ENCODE peak calls at places on chromosomes 12 and 14, in eight cellular contexts. One of them, this sample, is unnamed.

GRCh38 chr14:101564444-101564776 is 3.1 kb downstream of the DIO3 start:
- DNase-seq in esophagus squamous epithelium: no peak
- DNase-seq in foreskin fibroblast: no peak
- DNase-seq in AG09309: no peak
- DNase-seq in OCI-LY7: no peak
- DNase-seq in body of pancreas: no peak
- DNase-seq in prostate gland: no peak
- DNase-seq in bronchial epithelial cell: no peak
- DNase-seq in this sample: no peak

GRCh38 chr14:59754256-59754655 is 116.3 kb downstream of the RTN1 start:
- DNase-seq in bronchial epithelial cell: peak
- DNase-seq in AG09309: no peak
- DNase-seq in esophagus squamous epithelium: no peak
- DNase-seq in body of pancreas: no peak
- DNase-seq in foreskin fibroblast: peak
- DNase-seq in OCI-LY7: no peak
- DNase-seq in prostate gland: no peak
- DNase-seq in this sample: no peak

GRCh38 chr14:69008411-69008810 is 29.3 kb upstream of the ACTN1 start:
- DNase-seq in foreskin fibroblast: peak
- DNase-seq in esophagus squamous epithelium: no peak
- DNase-seq in body of pancreas: no peak
- DNase-seq in AG09309: no peak
- DNase-seq in bronchial epithelial cell: no peak
- DNase-seq in prostate gland: no peak
- DNase-seq in OCI-LY7: no peak
- DNase-seq in this sample: no peak

GRCh38 chr12:103820881-103821489 is 20.0 kb downstream of the NT5DC3 start:
- DNase-seq in OCI-LY7: no peak
- DNase-seq in prostate gland: no peak
- DNase-seq in AG09309: no peak
- DNase-seq in body of pancreas: no peak
- DNase-seq in esophagus squamous epithelium: no peak
- DNase-seq in foreskin fibroblast: no peak
- DNase-seq in bronchial epithelial cell: no peak
- DNase-seq in this sample: no peak

GRCh38 chr14:99982449-99983250 is 82.6 kb upstream of the EVL start:
- DNase-seq in esophagus squamous epithelium: no peak
- DNase-seq in body of pancreas: peak
- DNase-seq in foreskin fibroblast: peak
- DNase-seq in bronchial epithelial cell: peak
- DNase-seq in prostate gland: peak
- DNase-seq in OCI-LY7: peak
- DNase-seq in AG09309: no peak
- DNase-seq in this sample: peak

GRCh38 chr12:63045020-63045860 is 105.8 kb downstream of the AVPR1A start:
- DNase-seq in AG09309: peak
- DNase-seq in OCI-LY7: no peak
- DNase-seq in body of pancreas: no peak
- DNase-seq in foreskin fibroblast: peak
- DNase-seq in esophagus squamous epithelium: no peak
- DNase-seq in bronchial epithelial cell: peak
- DNase-seq in prostate gland: no peak
- DNase-seq in this sample: peak

GRCh38 chr14:90969493-90970166 is 90.8 kb downstream of the RPS6KA5 start:
- DNase-seq in OCI-LY7: no peak
- DNase-seq in esophagus squamous epithelium: no peak
- DNase-seq in foreskin fibroblast: no peak
- DNase-seq in body of pancreas: no peak
- DNase-seq in prostate gland: no peak
- DNase-seq in AG09309: no peak
- DNase-seq in bronchial epithelial cell: no peak
- DNase-seq in this sample: no peak

GRCh38 chr12:103505371-103506236 is 9.8 kb upstream of the C12orf42 start:
- DNase-seq in esophagus squamous epithelium: no peak
- DNase-seq in bronchial epithelial cell: peak
- DNase-seq in prostate gland: no peak
- DNase-seq in body of pancreas: no peak
- DNase-seq in foreskin fibroblast: no peak
- DNase-seq in AG09309: no peak
- DNase-seq in OCI-LY7: no peak
- DNase-seq in this sample: peak

GRCh38 chr14:70907996-70908917 is 998 bp downstream of the PCNX1 start:
- DNase-seq in OCI-LY7: peak
- DNase-seq in body of pancreas: peak
- DNase-seq in esophagus squamous epithelium: no peak
- DNase-seq in foreskin fibroblast: peak
- DNase-seq in AG09309: no peak
- DNase-seq in prostate gland: peak
- DNase-seq in bronchial epithelial cell: peak
- DNase-seq in this sample: peak

GRCh38 chr12:55955800-55956508 is 9.9 kb downstream of the PMEL start:
- DNase-seq in esophagus squamous epithelium: no peak
- DNase-seq in AG09309: no peak
- DNase-seq in bronchial epithelial cell: peak
- DNase-seq in prostate gland: peak
- DNase-seq in foreskin fibroblast: peak
- DNase-seq in body of pancreas: no peak
- DNase-seq in OCI-LY7: peak
- DNase-seq in this sample: peak

GRCh38 chr12:48956279-48957140 is 777 bp downstream of the ARF3 start:
- DNase-seq in AG09309: peak
- DNase-seq in esophagus squamous epithelium: no peak
- DNase-seq in bronchial epithelial cell: peak
- DNase-seq in OCI-LY7: peak
- DNase-seq in prostate gland: peak
- DNase-seq in foreskin fibroblast: peak
- DNase-seq in body of pancreas: peak
- DNase-seq in this sample: peak

GRCh38 chr14:104512061-104512460 is 67.5 kb upstream of the C14orf180 start:
- DNase-seq in OCI-LY7: no peak
- DNase-seq in prostate gland: no peak
- DNase-seq in body of pancreas: no peak
- DNase-seq in bronchial epithelial cell: no peak
- DNase-seq in esophagus squamous epithelium: no peak
- DNase-seq in foreskin fibroblast: no peak
- DNase-seq in AG09309: no peak
- DNase-seq in this sample: no peak

GRCh38 chr12:5506295-5506694 is 74.4 kb downstream of the NTF3 start:
- DNase-seq in body of pancreas: no peak
- DNase-seq in bronchial epithelial cell: no peak
- DNase-seq in AG09309: no peak
- DNase-seq in esophagus squamous epithelium: no peak
- DNase-seq in prostate gland: no peak
- DNase-seq in OCI-LY7: no peak
- DNase-seq in foreskin fibroblast: no peak
- DNase-seq in this sample: no peak

GRCh38 chr14:98069712-98070133 is 1202.3 kb downstream of the BCL11B start:
- DNase-seq in AG09309: no peak
- DNase-seq in prostate gland: peak
- DNase-seq in body of pancreas: peak
- DNase-seq in OCI-LY7: no peak
- DNase-seq in foreskin fibroblast: no peak
- DNase-seq in bronchial epithelial cell: peak
- DNase-seq in esophagus squamous epithelium: no peak
- DNase-seq in this sample: peak

GRCh38 chr12:66456622-66457021 is 154.3 kb downstream of the HELB start:
- DNase-seq in foreskin fibroblast: no peak
- DNase-seq in OCI-LY7: no peak
- DNase-seq in AG09309: no peak
- DNase-seq in bronchial epithelial cell: no peak
- DNase-seq in esophagus squamous epithelium: no peak
- DNase-seq in prostate gland: no peak
- DNase-seq in body of pancreas: no peak
- DNase-seq in this sample: no peak

GRCh38 chr12:111429760-111430417 is 24.2 kb downstream of the SH2B3 start:
- DNase-seq in OCI-LY7: no peak
- DNase-seq in prostate gland: no peak
- DNase-seq in esophagus squamous epithelium: no peak
- DNase-seq in foreskin fibroblast: no peak
- DNase-seq in body of pancreas: no peak
- DNase-seq in AG09309: no peak
- DNase-seq in bronchial epithelial cell: no peak
- DNase-seq in this sample: no peak

GRCh38 chr12:56522486-56523193 is 1.0 kb downstream of the RBMS2 start:
- DNase-seq in body of pancreas: no peak
- DNase-seq in esophagus squamous epithelium: no peak
- DNase-seq in prostate gland: no peak
- DNase-seq in foreskin fibroblast: peak
- DNase-seq in AG09309: no peak
- DNase-seq in bronchial epithelial cell: peak
- DNase-seq in OCI-LY7: no peak
- DNase-seq in this sample: peak

GRCh38 chr12:100473716-100474150 is at the start of gene NR1H4:
- DNase-seq in bronchial epithelial cell: no peak
- DNase-seq in esophagus squamous epithelium: no peak
- DNase-seq in OCI-LY7: no peak
- DNase-seq in AG09309: peak
- DNase-seq in foreskin fibroblast: no peak
- DNase-seq in body of pancreas: no peak
- DNase-seq in prostate gland: no peak
- DNase-seq in this sample: peak

GRCh38 chr12:47755655-47756562 is 2.8 kb downstream of the RAPGEF3 start:
- DNase-seq in prostate gland: peak
- DNase-seq in foreskin fibroblast: no peak
- DNase-seq in OCI-LY7: no peak
- DNase-seq in bronchial epithelial cell: peak
- DNase-seq in AG09309: no peak
- DNase-seq in body of pancreas: no peak
- DNase-seq in esophagus squamous epithelium: no peak
- DNase-seq in this sample: no peak
- H3K4me3 ChIP-seq in prostate gland: no peak
- H3K4me3 ChIP-seq in foreskin fibroblast: no peak
- H3K4me3 ChIP-seq in OCI-LY7: no peak
- H3K4me3 ChIP-seq in bronchial epithelial cell: no peak
- H3K4me3 ChIP-seq in AG09309: no peak
- H3K4me3 ChIP-seq in body of pancreas: no peak
- H3K4me3 ChIP-seq in esophagus squamous epithelium: peak
- H3K4me3 ChIP-seq in this sample: no peak

GRCh38 chr14:53126705-53127104 is 26.4 kb downstream of the DDHD1 start:
- DNase-seq in esophagus squamous epithelium: no peak
- DNase-seq in prostate gland: no peak
- DNase-seq in bronchial epithelial cell: no peak
- DNase-seq in body of pancreas: no peak
- DNase-seq in AG09309: no peak
- DNase-seq in OCI-LY7: no peak
- DNase-seq in foreskin fibroblast: peak
- DNase-seq in this sample: no peak
- H3K4me3 ChIP-seq in esophagus squamous epithelium: no peak
- H3K4me3 ChIP-seq in prostate gland: no peak
- H3K4me3 ChIP-seq in bronchial epithelial cell: no peak
- H3K4me3 ChIP-seq in body of pancreas: no peak
- H3K4me3 ChIP-seq in AG09309: no peak
- H3K4me3 ChIP-seq in OCI-LY7: peak
- H3K4me3 ChIP-seq in foreskin fibroblast: peak
- H3K4me3 ChIP-seq in this sample: no peak

DNA sequence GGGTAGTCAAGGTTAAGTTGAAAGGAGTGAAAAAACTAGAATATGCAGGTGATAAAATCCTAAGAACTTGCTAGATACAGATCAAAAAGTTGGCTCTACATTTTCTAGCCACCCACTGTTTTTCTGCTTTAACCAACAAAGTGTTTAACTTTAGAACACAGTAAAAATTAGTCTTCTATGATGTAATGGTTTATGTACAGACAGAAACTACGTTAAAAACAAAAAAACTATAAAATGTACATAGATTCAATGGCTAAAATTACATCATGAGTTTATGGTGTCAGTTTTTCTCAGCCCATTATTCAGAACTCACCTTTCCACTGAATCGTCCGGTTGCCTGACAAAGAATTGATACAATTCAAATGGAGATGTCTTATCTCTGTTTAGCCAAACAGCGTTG is 2.1 kb downstream of the YARS2 start:
- DNase-seq in OCI-LY7: no peak
- DNase-seq in esophagus squamous epithelium: no peak
- DNase-seq in prostate gland: no peak
- DNase-seq in bronchial epithelial cell: no peak
- DNase-seq in AG09309: no peak
- DNase-seq in body of pancreas: no peak
- DNase-seq in foreskin fibroblast: no peak
- DNase-seq in this sample: no peak
- H3K4me3 ChIP-seq in OCI-LY7: peak
- H3K4me3 ChIP-seq in esophagus squamous epithelium: no peak
- H3K4me3 ChIP-seq in prostate gland: no peak
- H3K4me3 ChIP-seq in bronchial epithelial cell: no peak
- H3K4me3 ChIP-seq in AG09309: no peak
- H3K4me3 ChIP-seq in body of pancreas: no peak
- H3K4me3 ChIP-seq in foreskin fibroblast: peak
- H3K4me3 ChIP-seq in this sample: peak

GRCh38 chr14:72657214-72657921 is 236.5 kb downstream of the DPF3 start:
- DNase-seq in body of pancreas: no peak
- DNase-seq in AG09309: no peak
- DNase-seq in foreskin fibroblast: peak
- DNase-seq in OCI-LY7: no peak
- DNase-seq in bronchial epithelial cell: no peak
- DNase-seq in esophagus squamous epithelium: no peak
- DNase-seq in prostate gland: no peak
- DNase-seq in this sample: no peak
- H3K4me3 ChIP-seq in body of pancreas: no peak
- H3K4me3 ChIP-seq in AG09309: no peak
- H3K4me3 ChIP-seq in foreskin fibroblast: no peak
- H3K4me3 ChIP-seq in OCI-LY7: no peak
- H3K4me3 ChIP-seq in bronchial epithelial cell: no peak
- H3K4me3 ChIP-seq in esophagus squamous epithelium: no peak
- H3K4me3 ChIP-seq in prostate gland: no peak
- H3K4me3 ChIP-seq in this sample: no peak

GRCh38 chr12:115835445-115835844 is 442.0 kb downstream of the MED13L start:
- DNase-seq in body of pancreas: no peak
- DNase-seq in bronchial epithelial cell: no peak
- DNase-seq in foreskin fibroblast: no peak
- DNase-seq in esophagus squamous epithelium: no peak
- DNase-seq in AG09309: no peak
- DNase-seq in prostate gland: no peak
- DNase-seq in OCI-LY7: no peak
- DNase-seq in this sample: no peak
- H3K4me3 ChIP-seq in body of pancreas: no peak
- H3K4me3 ChIP-seq in bronchial epithelial cell: no peak
- H3K4me3 ChIP-seq in foreskin fibroblast: no peak
- H3K4me3 ChIP-seq in esophagus squamous epithelium: no peak
- H3K4me3 ChIP-seq in AG09309: no peak
- H3K4me3 ChIP-seq in prostate gland: no peak
- H3K4me3 ChIP-seq in OCI-LY7: no peak
- H3K4me3 ChIP-seq in this sample: no peak